ENCODE peak calls at places on chromosome 10, in seven cellular contexts. One of them, this sample, is unnamed.

GRCh38 chr10:107166378-107166777 is 1.9 kb upstream of the SORCS1 start:
- DNase-seq in neuronal stem cell: no peak
- DNase-seq in OCI-LY7: no peak
- DNase-seq in neural progenitor cell: peak
- DNase-seq in HepG2: no peak
- DNase-seq in fibroblast of lung: no peak
- DNase-seq in IMR-90: no peak
- DNase-seq in this sample: no peak

GRCh38 chr10:48493083-48493871 is 111.6 kb downstream of the ARHGAP22 start:
- DNase-seq in neuronal stem cell: no peak
- DNase-seq in OCI-LY7: no peak
- DNase-seq in neural progenitor cell: no peak
- DNase-seq in HepG2: no peak
- DNase-seq in fibroblast of lung: peak
- DNase-seq in IMR-90: no peak
- DNase-seq in this sample: no peak

GRCh38 chr10:114095676-114096331 is 52.1 kb downstream of the ADRB1 start:
- DNase-seq in neuronal stem cell: no peak
- DNase-seq in OCI-LY7: peak
- DNase-seq in neural progenitor cell: no peak
- DNase-seq in HepG2: no peak
- DNase-seq in fibroblast of lung: no peak
- DNase-seq in IMR-90: no peak
- DNase-seq in this sample: peak

GRCh38 chr10:47340613-47341170 is 7.5 kb upstream of the RBP3 start:
- DNase-seq in neuronal stem cell: peak
- DNase-seq in OCI-LY7: peak
- DNase-seq in neural progenitor cell: peak
- DNase-seq in HepG2: peak
- DNase-seq in fibroblast of lung: peak
- DNase-seq in IMR-90: peak
- DNase-seq in this sample: no peak

GRCh38 chr10:47287365-47287802 is 12.6 kb upstream of the GDF10 start:
- DNase-seq in neuronal stem cell: no peak
- DNase-seq in OCI-LY7: no peak
- DNase-seq in neural progenitor cell: no peak
- DNase-seq in HepG2: no peak
- DNase-seq in fibroblast of lung: no peak
- DNase-seq in IMR-90: no peak
- DNase-seq in this sample: no peak

GRCh38 chr10:61688551-61689308 is 26.0 kb downstream of the CABCOCO1 start:
- DNase-seq in neuronal stem cell: no peak
- DNase-seq in OCI-LY7: no peak
- DNase-seq in neural progenitor cell: no peak
- DNase-seq in HepG2: no peak
- DNase-seq in fibroblast of lung: no peak
- DNase-seq in IMR-90: no peak
- DNase-seq in this sample: no peak

GRCh38 chr10:131090761-131091661 is 220.5 kb downstream of the TCERG1L start:
- DNase-seq in neuronal stem cell: no peak
- DNase-seq in OCI-LY7: no peak
- DNase-seq in neural progenitor cell: no peak
- DNase-seq in HepG2: no peak
- DNase-seq in fibroblast of lung: no peak
- DNase-seq in IMR-90: no peak
- DNase-seq in this sample: no peak

GRCh38 chr10:3048114-3049019 is 19.0 kb upstream of the PFKP start:
- DNase-seq in neuronal stem cell: no peak
- DNase-seq in OCI-LY7: no peak
- DNase-seq in neural progenitor cell: peak
- DNase-seq in HepG2: no peak
- DNase-seq in fibroblast of lung: peak
- DNase-seq in IMR-90: peak
- DNase-seq in this sample: peak

GRCh38 chr10:125683821-125684220 is 858 bp upstream of the TEX36 start:
- DNase-seq in neuronal stem cell: no peak
- DNase-seq in OCI-LY7: no peak
- DNase-seq in neural progenitor cell: no peak
- DNase-seq in HepG2: no peak
- DNase-seq in fibroblast of lung: no peak
- DNase-seq in IMR-90: no peak
- DNase-seq in this sample: no peak

GRCh38 chr10:18312385-18313145 is 172.3 kb downstream of the CACNB2 start:
- DNase-seq in neuronal stem cell: no peak
- DNase-seq in OCI-LY7: peak
- DNase-seq in neural progenitor cell: peak
- DNase-seq in HepG2: peak
- DNase-seq in fibroblast of lung: peak
- DNase-seq in IMR-90: peak
- DNase-seq in this sample: peak

GRCh38 chr10:98589007-98589406 is 142.3 kb upstream of the HPS1 start:
- DNase-seq in neuronal stem cell: no peak
- DNase-seq in OCI-LY7: no peak
- DNase-seq in neural progenitor cell: no peak
- DNase-seq in HepG2: peak
- DNase-seq in fibroblast of lung: no peak
- DNase-seq in IMR-90: peak
- DNase-seq in this sample: no peak

GRCh38 chr10:109919224-109919623 is 4.1 kb downstream of the XPNPEP1 start:
- DNase-seq in neuronal stem cell: no peak
- DNase-seq in OCI-LY7: no peak
- DNase-seq in neural progenitor cell: no peak
- DNase-seq in HepG2: no peak
- DNase-seq in fibroblast of lung: no peak
- DNase-seq in IMR-90: no peak
- DNase-seq in this sample: no peak

GRCh38 chr10:113059001-113059780 is 109.1 kb downstream of the TCF7L2 start:
- DNase-seq in neuronal stem cell: no peak
- DNase-seq in OCI-LY7: no peak
- DNase-seq in neural progenitor cell: peak
- DNase-seq in HepG2: peak
- DNase-seq in fibroblast of lung: peak
- DNase-seq in IMR-90: peak
- DNase-seq in this sample: peak

GRCh38 chr10:87617503-87617902 is 42.2 kb upstream of the PAPSS2 start:
- DNase-seq in neuronal stem cell: no peak
- DNase-seq in OCI-LY7: no peak
- DNase-seq in neural progenitor cell: no peak
- DNase-seq in HepG2: no peak
- DNase-seq in fibroblast of lung: no peak
- DNase-seq in IMR-90: no peak
- DNase-seq in this sample: no peak

GRCh38 chr10:132095403-132096113 is 29.8 kb downstream of the JAKMIP3 start:
- DNase-seq in neuronal stem cell: no peak
- DNase-seq in OCI-LY7: no peak
- DNase-seq in neural progenitor cell: no peak
- DNase-seq in HepG2: no peak
- DNase-seq in fibroblast of lung: no peak
- DNase-seq in IMR-90: no peak
- DNase-seq in this sample: no peak

GRCh38 chr10:114021135-114021534 is 22.5 kb upstream of the ADRB1 start:
- DNase-seq in neuronal stem cell: no peak
- DNase-seq in OCI-LY7: no peak
- DNase-seq in neural progenitor cell: no peak
- DNase-seq in HepG2: no peak
- DNase-seq in fibroblast of lung: no peak
- DNase-seq in IMR-90: no peak
- DNase-seq in this sample: no peak

GRCh38 chr10:103692421-103693069 is 162.8 kb downstream of the SH3PXD2A start:
- DNase-seq in neuronal stem cell: no peak
- DNase-seq in OCI-LY7: peak
- DNase-seq in neural progenitor cell: peak
- DNase-seq in HepG2: no peak
- DNase-seq in fibroblast of lung: no peak
- DNase-seq in IMR-90: no peak
- DNase-seq in this sample: no peak

GRCh38 chr10:30784521-30784895 is 155.0 kb upstream of the LYZL2 start:
- DNase-seq in neuronal stem cell: no peak
- DNase-seq in OCI-LY7: no peak
- DNase-seq in neural progenitor cell: no peak
- DNase-seq in HepG2: no peak
- DNase-seq in fibroblast of lung: peak
- DNase-seq in IMR-90: peak
- DNase-seq in this sample: peak

GRCh38 chr10:86889997-86890396 is 67.4 kb downstream of the MMRN2 start:
- DNase-seq in neuronal stem cell: no peak
- DNase-seq in OCI-LY7: no peak
- DNase-seq in neural progenitor cell: no peak
- DNase-seq in HepG2: no peak
- DNase-seq in fibroblast of lung: no peak
- DNase-seq in IMR-90: no peak
- DNase-seq in this sample: no peak

GRCh38 chr10:122362621-122363020 is 11.9 kb upstream of the PLEKHA1 start:
- DNase-seq in neuronal stem cell: no peak
- DNase-seq in OCI-LY7: no peak
- DNase-seq in neural progenitor cell: no peak
- DNase-seq in HepG2: no peak
- DNase-seq in fibroblast of lung: peak
- DNase-seq in IMR-90: no peak
- DNase-seq in this sample: peak

GRCh38 chr10:101214446-101215396 is 14.5 kb downstream of the LBX1 start:
- DNase-seq in neuronal stem cell: peak
- DNase-seq in OCI-LY7: peak
- DNase-seq in neural progenitor cell: peak
- DNase-seq in HepG2: peak
- DNase-seq in fibroblast of lung: peak
- DNase-seq in IMR-90: peak
- DNase-seq in this sample: no peak

GRCh38 chr10:70558871-70559810 is 43.4 kb downstream of the PRF1 start:
- DNase-seq in neuronal stem cell: no peak
- DNase-seq in OCI-LY7: peak
- DNase-seq in neural progenitor cell: peak
- DNase-seq in HepG2: peak
- DNase-seq in fibroblast of lung: peak
- DNase-seq in IMR-90: peak
- DNase-seq in this sample: peak

GRCh38 chr10:14329609-14330246 is 996 bp downstream of the FRMD4A start:
- DNase-seq in neuronal stem cell: no peak
- DNase-seq in OCI-LY7: no peak
- DNase-seq in neural progenitor cell: peak
- DNase-seq in HepG2: no peak
- DNase-seq in fibroblast of lung: peak
- DNase-seq in IMR-90: peak
- DNase-seq in this sample: peak
- H2AFZ ChIP-seq in neuronal stem cell: peak
- H2AFZ ChIP-seq in OCI-LY7: no peak
- H2AFZ ChIP-seq in neural progenitor cell: peak
- H2AFZ ChIP-seq in HepG2: no peak
- H2AFZ ChIP-seq in fibroblast of lung: no peak
- H2AFZ ChIP-seq in IMR-90: no peak
- H2AFZ ChIP-seq in this sample: no peak

DNA sequence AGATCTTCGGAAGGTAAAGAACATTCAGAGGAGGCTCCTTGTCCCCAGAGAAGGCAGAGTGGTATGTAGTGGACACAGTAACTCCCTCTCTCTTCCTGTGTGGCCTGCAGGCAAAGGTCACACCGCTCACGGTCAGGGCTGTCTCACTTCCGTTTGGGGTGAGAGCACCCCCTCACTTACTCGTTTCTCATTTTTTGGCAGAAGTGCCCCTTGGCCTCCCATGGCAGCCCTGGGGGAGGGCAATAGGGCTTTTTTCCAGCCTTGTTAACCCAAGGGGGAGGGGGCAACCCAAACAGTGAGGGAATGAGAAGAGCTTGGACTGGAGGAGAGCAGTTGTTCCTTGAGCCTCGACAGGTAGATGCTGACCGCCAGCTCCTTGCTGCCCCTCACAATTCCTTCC is 31.8 kb upstream of the SRGN start:
- DNase-seq in neuronal stem cell: no peak
- DNase-seq in OCI-LY7: no peak
- DNase-seq in neural progenitor cell: no peak
- DNase-seq in HepG2: no peak
- DNase-seq in fibroblast of lung: no peak
- DNase-seq in IMR-90: no peak
- DNase-seq in this sample: no peak
- H2AFZ ChIP-seq in neuronal stem cell: peak
- H2AFZ ChIP-seq in OCI-LY7: no peak
- H2AFZ ChIP-seq in neural progenitor cell: no peak
- H2AFZ ChIP-seq in HepG2: peak
- H2AFZ ChIP-seq in fibroblast of lung: no peak
- H2AFZ ChIP-seq in IMR-90: peak
- H2AFZ ChIP-seq in this sample: no peak

GRCh38 chr10:28922127-28922526 is 244.8 kb downstream of the BAMBI start:
- DNase-seq in neuronal stem cell: no peak
- DNase-seq in OCI-LY7: no peak
- DNase-seq in neural progenitor cell: no peak
- DNase-seq in HepG2: peak
- DNase-seq in fibroblast of lung: peak
- DNase-seq in IMR-90: peak
- DNase-seq in this sample: peak

GRCh38 chr10:28925154-28925663 is 247.9 kb downstream of the BAMBI start:
- DNase-seq in neuronal stem cell: no peak
- DNase-seq in OCI-LY7: no peak
- DNase-seq in neural progenitor cell: peak
- DNase-seq in HepG2: no peak
- DNase-seq in fibroblast of lung: peak
- DNase-seq in IMR-90: no peak
- DNase-seq in this sample: no peak

GRCh38 chr10:28922861-28923260 is 245.5 kb downstream of the BAMBI start:
- DNase-seq in neuronal stem cell: no peak
- DNase-seq in OCI-LY7: no peak
- DNase-seq in neural progenitor cell: no peak
- DNase-seq in HepG2: no peak
- DNase-seq in fibroblast of lung: no peak
- DNase-seq in IMR-90: no peak
- DNase-seq in this sample: no peak

GRCh38 chr10:28926932-28927331 is 249.6 kb downstream of the BAMBI start:
- DNase-seq in neuronal stem cell: no peak
- DNase-seq in OCI-LY7: no peak
- DNase-seq in neural progenitor cell: no peak
- DNase-seq in HepG2: no peak
- DNase-seq in fibroblast of lung: no peak
- DNase-seq in IMR-90: no peak
- DNase-seq in this sample: no peak

DNA sequence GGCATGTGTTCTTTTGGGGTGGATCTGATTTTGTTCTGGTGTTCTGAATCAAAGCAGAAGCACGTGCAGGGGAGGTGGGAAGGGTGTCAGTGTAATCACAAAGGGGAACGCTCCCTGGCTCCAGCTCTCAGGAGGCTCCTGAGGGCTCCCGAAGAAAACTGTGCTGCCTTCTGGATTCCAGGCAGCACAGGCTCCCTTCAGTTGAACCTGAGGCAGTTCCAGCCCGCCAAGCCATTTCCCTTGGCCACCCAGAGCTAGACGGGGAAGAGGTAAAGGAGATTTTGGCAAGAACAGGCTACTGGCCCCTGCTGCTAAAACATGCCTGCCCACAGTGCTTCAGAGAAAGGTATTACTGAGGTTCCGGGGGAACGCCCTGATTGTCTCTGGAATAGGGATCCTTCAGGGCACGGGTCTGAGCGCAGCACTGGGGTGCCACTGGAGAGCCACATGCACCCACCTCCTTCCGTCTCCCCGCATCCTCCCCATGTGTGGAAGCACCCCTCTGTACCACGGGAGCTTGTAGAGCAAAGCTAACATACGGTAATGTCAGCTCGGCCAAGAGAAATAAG is 247.3 kb downstream of the BAMBI start:
- DNase-seq in neuronal stem cell: no peak
- DNase-seq in OCI-LY7: no peak
- DNase-seq in neural progenitor cell: no peak
- DNase-seq in HepG2: no peak
- DNase-seq in fibroblast of lung: no peak
- DNase-seq in IMR-90: no peak
- DNase-seq in this sample: no peak
- H2AFZ ChIP-seq in neuronal stem cell: no peak
- H2AFZ ChIP-seq in OCI-LY7: no peak
- H2AFZ ChIP-seq in neural progenitor cell: no peak
- H2AFZ ChIP-seq in HepG2: no peak
- H2AFZ ChIP-seq in fibroblast of lung: no peak
- H2AFZ ChIP-seq in IMR-90: no peak
- H2AFZ ChIP-seq in this sample: peak

GRCh38 chr10:11165591-11166543 is 148.2 kb downstream of the CELF2 start:
- DNase-seq in neuronal stem cell: peak
- DNase-seq in OCI-LY7: peak
- DNase-seq in neural progenitor cell: peak
- DNase-seq in HepG2: no peak
- DNase-seq in fibroblast of lung: peak
- DNase-seq in IMR-90: no peak
- DNase-seq in this sample: no peak
- H2AFZ ChIP-seq in neuronal stem cell: peak
- H2AFZ ChIP-seq in OCI-LY7: peak
- H2AFZ ChIP-seq in neural progenitor cell: peak
- H2AFZ ChIP-seq in HepG2: no peak
- H2AFZ ChIP-seq in fibroblast of lung: peak
- H2AFZ ChIP-seq in IMR-90: peak
- H2AFZ ChIP-seq in this sample: peak